ENCODE peak calls at places on chromosomes 1 and 21, in four cellular contexts. X is suprapubic skin, U is HTR-8/SVneo, W is iPS DF 6.9. N is an unnamed sample.

GRCh38 chr1:1631793-1632420 is at the start of gene MMP23B:
- DNase-seq in W (no peak), X (peak), U (no peak), N (no peak)

GRCh38 chr1:23282967-23283366 is 61.1 kb downstream of the HNRNPR start:
- DNase-seq in X (no peak), W (no peak), U (peak), N (no peak)

GRCh38 chr1:89781494-89782126 is 39.2 kb upstream of the LRRC8D start:
- DNase-seq in W (no peak), U (no peak), X (no peak), N (no peak)

GRCh38 chr1:165623624-165624023 is 7.4 kb upstream of the MGST3 start:
- DNase-seq in X (no peak), U (no peak), W (no peak), N (no peak)

GRCh38 chr1:223270155-223270554 is 93.8 kb downstream of the SUSD4 start:
- DNase-seq in X (no peak), W (no peak), U (no peak), N (no peak)

GRCh38 chr1:227952374-227953021 is 4.8 kb upstream of the WNT9A start:
- DNase-seq in U (no peak), W (no peak), X (peak), N (no peak)

GRCh38 chr21:34670220-34670961 is 1.6 kb downstream of the CLIC6 start:
- DNase-seq in W (no peak), X (no peak), U (no peak), N (no peak)

GRCh38 chr1:51058863-51059262 is 43.2 kb upstream of the C1orf185 start:
- DNase-seq in X (no peak), W (no peak), U (no peak), N (no peak)

GRCh38 chr1:91567583-91567982 is 66.9 kb downstream of the CDC7 start:
- DNase-seq in X (no peak), U (no peak), W (no peak), N (no peak)

GRCh38 chr1:204344665-204345064 is 15.1 kb downstream of the PLEKHA6 start:
- DNase-seq in W (no peak), X (no peak), U (peak), N (no peak)

GRCh38 chr1:89804646-89805237 is 16.1 kb upstream of the LRRC8D start:
- DNase-seq in U (peak), X (peak), W (no peak), N (no peak)

GRCh38 chr1:175317309-175317708 is 124.7 kb upstream of the KIAA0040 start:
- DNase-seq in X (no peak), U (no peak), W (peak), N (no peak)

GRCh38 chr1:28580706-28581530 is 11.1 kb upstream of the RAB42 start:
- DNase-seq in U (peak), X (no peak), W (no peak), N (no peak)

GRCh38 chr1:50644447-50645105 is 221.3 kb upstream of the DMRTA2 start:
- DNase-seq in X (no peak), U (no peak), W (no peak), N (no peak)

GRCh38 chr1:84348240-84348555 is 46.7 kb downstream of the SAMD13 start:
- DNase-seq in W (no peak), U (no peak), X (no peak), N (no peak)

GRCh38 chr1:167612583-167612982 is 17.4 kb upstream of the RCSD1 start:
- DNase-seq in W (no peak), U (no peak), X (no peak), N (no peak)

GRCh38 chr21:45227735-45228134 is 60.0 kb downstream of the POFUT2 start:
- DNase-seq in X (no peak), U (no peak), W (no peak), N (no peak)

GRCh38 chr21:42285569-42286245 is 29.5 kb downstream of the TFF3 start:
- DNase-seq in X (no peak), W (no peak), U (no peak), N (no peak)

GRCh38 chr1:145702826-145703225 is 4.3 kb downstream of the PDZK1 start:
- DNase-seq in X (no peak), U (no peak), W (no peak), N (no peak)

GRCh38 chr1:32997381-32997891 is 32.8 kb upstream of the RNF19B start:
- DNase-seq in X (no peak), U (no peak), W (no peak), N (no peak)

GRCh38 chr1:216824511-216824910 is 101.3 kb upstream of the ESRRG start:
- DNase-seq in W (no peak), X (no peak), U (no peak), N (no peak)

GRCh38 chr1:206895837-206896242 is 1.4 kb upstream of the IL24 start:
- DNase-seq in U (no peak), X (no peak), W (no peak), N (no peak)

GRCh38 chr21:33101300-33102005 is 31.5 kb downstream of the OLIG1 start:
- DNase-seq in W (no peak), X (no peak), U (no peak), N (no peak)

GRCh38 chr1:94620345-94621031 is 78.9 kb upstream of the F3 start:
- DNase-seq in X (no peak), U (no peak), W (no peak), N (no peak)

GRCh38 chr1:30522031-30523004 is 201.1 kb downstream of the MATN1 start:
- DNase-seq in X (peak), U (no peak), W (no peak), N (no peak)

GRCh38 chr1:193270996-193271395 is 84.6 kb upstream of the B3GALT2 start:
- DNase-seq in X (no peak), U (no peak), W (no peak), N (no peak)

GRCh38 chr1:223628233-223628632 is 37.3 kb downstream of the CAPN8 start:
- DNase-seq in X (no peak), W (peak), U (peak), N (peak)

GRCh38 chr1:41433501-41433900 is 51.0 kb downstream of the EDN2 start:
- DNase-seq in U (no peak), X (no peak), W (no peak), N (no peak)

GRCh38 chr1:12063141-12064072 is at the start of gene TNFRSF8:
- DNase-seq in U (no peak), W (no peak), X (no peak), N (no peak)

GRCh38 chr21:26528882-26529281 is 44.2 kb downstream of the CYYR1 start:
- DNase-seq in W (no peak), X (no peak), U (no peak), N (no peak)

GRCh38 chr1:175154595-175155472 is 37.7 kb downstream of the KIAA0040 start:
- DNase-seq in X (no peak), U (peak), W (peak), N (no peak)

GRCh38 chr1:171754971-171755370 is 13.1 kb upstream of the VAMP4 start:
- DNase-seq in X (no peak), U (no peak), W (no peak), N (no peak)

GRCh38 chr1:198205021-198205684 is 48.4 kb downstream of the NEK7 start:
- DNase-seq in X (no peak), U (no peak), W (no peak), N (no peak)

GRCh38 chr1:30232288-30232899 is 491.0 kb downstream of the MATN1 start:
- DNase-seq in W (peak), U (no peak), X (no peak), N (peak)

GRCh38 chr1:167168424-167168823 is 52.3 kb upstream of the POU2F1 start:
- DNase-seq in X (no peak), U (no peak), W (no peak), N (no peak)

GRCh38 chr1:245956225-245956624 is 550.9 kb downstream of the SMYD3 start:
- DNase-seq in U (no peak), X (no peak), W (no peak), N (no peak)

GRCh38 chr1:30310966-30311742 is 412.2 kb downstream of the MATN1 start:
- DNase-seq in X (no peak), U (no peak), W (no peak), N (no peak)

GRCh38 chr1:84286071-84286470 is 15.4 kb upstream of the SAMD13 start:
- DNase-seq in U (no peak), W (no peak), X (no peak), N (no peak)

GRCh38 chr1:115630342-115630741 is 11.4 kb upstream of the VANGL1 start:
- DNase-seq in U (no peak), X (no peak), W (no peak), N (no peak)